ENCODE peak calls at places on chromosome 18, in five cellular contexts. I, E, V, G and Y are unnamed samples.

GRCh38 chr18:23827681-23828080 is 138.4 kb downstream of the LAMA3 start:
- DNase-seq in E (no peak), V (no peak), I (no peak), G (no peak), Y (no peak)

GRCh38 chr18:21313576-21313975 is 71.5 kb downstream of the GREB1L start:
- DNase-seq in V (no peak), G (no peak), I (no peak), E (no peak), Y (no peak)

GRCh38 chr18:58087928-58088722 is 44.1 kb downstream of the NEDD4L start:
- DNase-seq in V (peak), G (no peak), E (no peak), I (no peak), Y (no peak)

GRCh38 chr18:55421612-55422381 is 166.2 kb downstream of the TCF4 start:
- DNase-seq in G (no peak), I (peak), E (no peak), V (peak), Y (no peak)

GRCh38 chr18:79534356-79534755 is 138.6 kb downstream of the NFATC1 start:
- DNase-seq in E (no peak), V (no peak), G (no peak), I (no peak), Y (no peak)

GRCh38 chr18:49021433-49022129 is 70.8 kb upstream of the SMAD7 start:
- DNase-seq in I (peak), V (peak), E (peak), G (peak), Y (peak)

GRCh38 chr18:75205760-75206109 is 3.2 kb downstream of the PTGR3 start:
- DNase-seq in V (no peak), I (no peak), E (no peak), G (no peak), Y (no peak)

GRCh38 chr18:48560491-48560890 is 21.7 kb downstream of the CTIF start:
- DNase-seq in E (no peak), I (no peak), G (no peak), V (no peak), Y (no peak)

GRCh38 chr18:51643483-51643882 is 446.0 kb upstream of the MEX3C start:
- DNase-seq in G (no peak), I (no peak), E (no peak), V (no peak), Y (no peak)

GRCh38 chr18:5370332-5370731 is 74.8 kb upstream of the ZBTB14 start:
- DNase-seq in G (no peak), I (no peak), V (no peak), E (no peak), Y (no peak)

GRCh38 chr18:76274470-76275289 is 220.4 kb downstream of the ZNF516 start:
- DNase-seq in V (no peak), E (peak), G (no peak), I (peak), Y (no peak)